ENCODE peak calls at places on chromosomes 7 and 10, in five cellular contexts. T is NCI-H1417; K is activated naive CD8-positive, alpha-beta T cell treated with anti-CD3 and anti-CD28 coated beads, Interleukin-2, amount 50 U/mL, for 24 hours; W is kidney tubule cell; G is AG08395. C is an unnamed sample.

GRCh38 chr10:71331736-71332135 is 12.7 kb downstream of the SLC29A3 start:
- DNase-seq in W (no peak), G (no peak), K (no peak), T (no peak), C (no peak)

GRCh38 chr7:96508371-96508770 is 186.5 kb upstream of the SLC25A13 start:
- DNase-seq in G (no peak), W (no peak), K (no peak), T (peak), C (no peak)

GRCh38 chr10:127207081-127207480 is 10.7 kb upstream of the INSYN2A start:
- DNase-seq in K (no peak), G (no peak), T (no peak), W (no peak), C (no peak)

GRCh38 chr7:55120501-55121198 is 101.8 kb downstream of the EGFR start:
- DNase-seq in T (no peak), W (peak), K (no peak), G (peak), C (no peak)

GRCh38 chr10:133422821-133423771 is 1.3 kb downstream of the SPRN start:
- DNase-seq in W (peak), G (no peak), K (no peak), T (peak), C (peak)

GRCh38 chr10:52276982-52277381 is 37.1 kb upstream of the DKK1 start:
- DNase-seq in T (no peak), W (no peak), G (no peak), K (no peak), C (no peak)

GRCh38 chr10:4144802-4145201 is 359.8 kb upstream of the KLF6 start:
- DNase-seq in W (peak), K (no peak), G (peak), T (no peak), C (no peak)

GRCh38 chr10:84523509-84523908 is 195.1 kb downstream of the CCSER2 start:
- DNase-seq in K (no peak), W (peak), T (peak), G (no peak), C (no peak)

GRCh38 chr10:3668276-3668960 is 116.6 kb downstream of the KLF6 start:
- DNase-seq in K (peak), T (no peak), W (peak), G (no peak), C (no peak)

GRCh38 chr7:23347682-23348180 is 48.6 kb downstream of the MALSU1 start:
- DNase-seq in W (peak), G (peak), K (no peak), T (peak), C (peak)

GRCh38 chr7:16367115-16367514 is 54.2 kb downstream of the CRPPA start:
- DNase-seq in K (no peak), G (no peak), T (no peak), W (no peak), C (no peak)

C was measured in ACHN.